ENCODE peak calls at places on chromosomes 5 and 9, in six cellular contexts. Z, J, F, D, E and Y are unnamed samples.

GRCh38 chr9:79630521-79631403 is 59.0 kb downstream of the TLE4 start:
- DNase-seq in Z (no peak), J (no peak), F (no peak), D (no peak), E (no peak), Y (no peak)

GRCh38 chr9:133506653-133507038 is 18.1 kb downstream of the MYMK start:
- DNase-seq in Z (peak; percentile 51), J (peak; percentile 87), F (peak; percentile 96), D (no peak), E (no peak), Y (no peak)

GRCh38 chr5:32828492-32828891 is 117.4 kb downstream of the NPR3 start:
- DNase-seq in Z (no peak), J (peak; percentile 52), F (no peak), D (no peak), E (no peak), Y (no peak)

GRCh38 chr9:124366476-124367220 is 48.6 kb downstream of the PSMB7 start:
- DNase-seq in Z (no peak), J (peak; percentile 44), F (no peak), D (no peak), E (no peak), Y (no peak)

GRCh38 chr9:80156725-80157124 is 585.0 kb downstream of the TLE4 start:
- DNase-seq in Z (no peak), J (no peak), F (no peak), D (no peak), E (no peak), Y (no peak)

GRCh38 chr5:141521244-141521781 is 32.4 kb downstream of the PCDHGC5 start:
- DNase-seq in Z (peak; percentile 96), J (peak; percentile 99), F (peak; percentile 90), D (peak; percentile 80), E (no peak), Y (peak; percentile 59)

GRCh38 chr5:1735320-1735970 is 64.2 kb downstream of the MRPL36 start:
- DNase-seq in Z (no peak), J (no peak), F (no peak), D (no peak), E (no peak), Y (no peak)

GRCh38 chr5:145660897-145661650 is 174.1 kb downstream of the PRELID2 start:
- DNase-seq in Z (peak; percentile 61), J (peak; percentile 89), F (peak; percentile 30), D (no peak), E (no peak), Y (no peak)

GRCh38 chr5:149809919-149810691 is 80.0 kb downstream of the PPARGC1B start:
- DNase-seq in Z (no peak), J (no peak), F (no peak), D (no peak), E (no peak), Y (no peak)

GRCh38 chr5:146620663-146621051 is 104.7 kb upstream of the GPR151 start:
- DNase-seq in Z (no peak), J (no peak), F (no peak), D (no peak), E (no peak), Y (no peak)

GRCh38 chr5:125023673-125024072 is 277.2 kb upstream of the ZNF608 start:
- DNase-seq in Z (no peak), J (peak; percentile 11), F (no peak), D (no peak), E (no peak), Y (no peak)

GRCh38 chr9:68552700-68553099 is 12.0 kb upstream of the TMEM252 start:
- DNase-seq in Z (peak; percentile 43), J (peak; percentile 27), F (no peak), D (no peak), E (no peak), Y (no peak)

GRCh38 chr5:141349917-141350619 is at the start of gene PCDHGB1:
- DNase-seq in Z (no peak), J (peak; percentile 69), F (peak; percentile 66), D (peak; percentile 52), E (no peak), Y (no peak)

GRCh38 chr9:138118601-138119071 is 241.1 kb downstream of the CACNA1B start:
- DNase-seq in Z (no peak), J (no peak), F (no peak), D (no peak), E (no peak), Y (no peak)

GRCh38 chr9:123999668-124000067 is 11.9 kb upstream of the LHX2 start:
- DNase-seq in Z (no peak), J (no peak), F (no peak), D (no peak), E (no peak), Y (no peak)

GRCh38 chr5:10863763-10864383 is 102.8 kb upstream of the DAP start:
- DNase-seq in Z (peak; percentile 12), J (peak; percentile 33), F (peak; percentile 73), D (peak; percentile 38), E (peak; percentile 64), Y (no peak)

GRCh38 chr5:140969880-140970279 is 3.6 kb downstream of the PCDHAC2 start:
- DNase-seq in Z (no peak), J (no peak), F (no peak), D (no peak), E (no peak), Y (no peak)

GRCh38 chr5:157362982-157363381 is 97.0 kb upstream of the NIPAL4 start:
- DNase-seq in Z (no peak), J (no peak), F (no peak), D (no peak), E (no peak), Y (no peak)

GRCh38 chr5:102453716-102454115 is 45.1 kb downstream of the SLCO6A1 start:
- DNase-seq in Z (no peak), J (no peak), F (no peak), D (no peak), E (no peak), Y (no peak)

GRCh38 chr9:98502311-98502975 is 206.3 kb downstream of the GABBR2 start:
- DNase-seq in Z (no peak), J (peak; percentile 83), F (peak; percentile 83), D (no peak), E (no peak), Y (no peak)

GRCh38 chr5:158014367-158014766 is 155.4 kb upstream of the CLINT1 start:
- DNase-seq in Z (no peak), J (no peak), F (no peak), D (no peak), E (no peak), Y (no peak)

GRCh38 chr9:126471084-126471611 is 142.6 kb upstream of the LMX1B start:
- DNase-seq in Z (no peak), J (peak; percentile 92), F (no peak), D (peak; percentile 50), E (no peak), Y (no peak)

GRCh38 chr9:34869390-34869789 is 88.7 kb upstream of the PHF24 start:
- DNase-seq in Z (no peak), J (peak; percentile 20), F (no peak), D (no peak), E (no peak), Y (no peak)